ENCODE peak calls at places on chromosomes 6 and 20, in five cellular contexts. V is A549, A is IMR-90, H is fibroblast of mammary gland, O is psoas muscle. P is an unnamed sample.

GRCh38 chr6:89368107-89368506 is 15.6 kb upstream of the UBE2J1 start:
- DNase-seq in V (peak; percentile 35), A (peak; percentile 45), H (peak; percentile 62), O (peak; percentile 51), P (no peak)

GRCh38 chr20:33601861-33602260 is 60.3 kb upstream of the C20orf144 start:
- DNase-seq in V (no peak), A (no peak), H (no peak), O (no peak), P (no peak)

GRCh38 chr6:36120979-36121706 is 9.2 kb upstream of the MAPK13 start:
- DNase-seq in V (no peak), A (no peak), H (peak; percentile 47), O (peak; percentile 60), P (peak; percentile 16)

GRCh38 chr6:138250513-138251247 is 32.4 kb upstream of the PBOV1 start:
- DNase-seq in V (no peak), A (peak; percentile 5), H (peak; percentile 95), O (peak; percentile 26), P (peak; percentile 47)

GRCh38 chr20:23515250-23515939 is 24.5 kb downstream of the CST8 start:
- DNase-seq in V (no peak), A (peak; percentile 34), H (no peak), O (no peak), P (peak; percentile 5)

GRCh38 chr20:57361517-57361916 is 10.5 kb downstream of the RAE1 start:
- DNase-seq in V (no peak), A (peak; percentile 87), H (peak; percentile 89), O (no peak), P (peak; percentile 35)

GRCh38 chr20:46122071-46122470 is 4.0 kb downstream of the CD40 start:
- DNase-seq in V (no peak), A (peak; percentile 59), H (peak; percentile 76), O (no peak), P (no peak)

GRCh38 chr6:14543971-14544620 is 426.5 kb downstream of the CD83 start:
- DNase-seq in V (no peak), A (no peak), H (no peak), O (no peak), P (no peak)

GRCh38 chr20:39986231-39986904 is 702.7 kb downstream of the MAFB start:
- DNase-seq in V (no peak), A (peak; percentile 28), H (peak; percentile 58), O (peak; percentile 78), P (peak; percentile 10)

DNA sequence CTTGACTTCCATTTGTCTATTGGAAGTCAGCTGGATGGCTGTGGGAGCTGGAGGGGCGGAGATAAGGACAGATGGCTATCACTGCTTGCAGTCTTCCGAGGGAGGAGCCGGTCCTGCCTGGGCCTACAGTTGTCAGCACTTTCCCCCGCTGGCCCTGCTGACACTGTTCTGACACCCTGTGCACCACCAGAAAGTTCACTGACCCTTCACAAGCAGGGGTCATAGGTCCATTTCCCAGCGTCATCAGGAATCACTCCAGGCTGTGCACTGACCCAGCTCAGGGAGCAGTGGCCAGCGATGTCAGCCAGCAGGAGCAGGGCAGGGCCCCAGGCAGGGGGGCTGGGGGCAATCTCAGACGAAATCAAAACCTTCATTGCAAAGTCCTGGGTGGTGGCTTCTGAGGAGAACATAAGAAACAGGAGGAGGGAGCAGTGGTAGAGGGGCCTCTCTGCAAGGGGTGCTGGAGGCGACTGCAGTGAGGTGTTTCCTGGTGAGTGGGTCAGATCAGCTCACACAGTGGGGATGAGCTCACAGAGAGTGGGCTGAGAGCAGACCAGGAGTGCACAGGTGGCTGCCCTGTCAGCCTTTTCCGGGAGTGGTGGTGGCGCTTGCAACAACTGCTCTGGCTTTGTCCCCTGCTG is 26.5 kb upstream of the PLEKHG1 start:
- DNase-seq in V (no peak), A (no peak), H (no peak), O (no peak), P (no peak)
- TF ChIP-seq CTCF in V (no peak), A (no peak), H (no peak), O (no peak), P (no peak)

GRCh38 chr6:108832738-108833137 is 15.5 kb upstream of the ARMC2 start:
- DNase-seq in V (no peak), A (no peak), H (no peak), O (no peak), P (no peak)

GRCh38 chr6:108836061-108836460 is 12.2 kb upstream of the ARMC2 start:
- DNase-seq in V (no peak), A (peak; percentile 86), H (peak; percentile 34), O (no peak), P (no peak)

GRCh38 chr6:108835218-108835850 is 12.9 kb upstream of the ARMC2 start:
- DNase-seq in V (peak; percentile 58), A (peak; percentile 72), H (peak; percentile 80), O (peak; percentile 88), P (peak; percentile 55)

GRCh38 chr6:108825326-108825725 is 22.9 kb upstream of the ARMC2 start:
- DNase-seq in V (no peak), A (no peak), H (no peak), O (no peak), P (no peak)

GRCh38 chr6:108831104-108831503 is 17.1 kb upstream of the ARMC2 start:
- DNase-seq in V (no peak), A (no peak), H (no peak), O (no peak), P (peak; percentile 15)
- TF ChIP-seq CTCF in V (no peak), A (no peak), H (no peak), O (no peak), P (no peak)

DNA sequence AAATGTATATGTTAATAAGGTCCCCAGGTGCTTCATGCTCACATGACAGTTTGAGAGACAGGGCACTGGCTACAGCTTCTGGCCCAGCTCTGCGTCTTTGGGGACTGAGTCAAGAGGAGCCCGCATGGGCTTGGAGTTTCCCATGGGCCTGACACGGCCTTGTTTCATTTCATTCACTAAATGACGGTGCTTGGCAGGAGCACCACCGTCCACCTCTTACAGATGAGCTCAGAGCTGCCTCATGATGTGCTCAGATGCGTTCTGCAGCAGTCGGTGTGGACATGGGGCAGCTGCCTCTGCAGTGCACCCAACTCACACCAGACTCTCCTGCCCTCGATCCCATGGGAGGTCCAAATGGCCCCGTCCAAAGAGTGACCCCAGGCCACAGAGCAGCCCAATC is 524.0 kb downstream of the CDH26 start:
- DNase-seq in V (no peak), A (no peak), H (peak; percentile 63), O (no peak), P (no peak)
- TF ChIP-seq CTCF in V (no peak), A (no peak), H (no peak), O (no peak), P (no peak)

GRCh38 chr6:11970114-11970513 is 42.0 kb upstream of the HIVEP1 start:
- DNase-seq in V (no peak), A (no peak), H (no peak), O (peak; percentile 38), P (no peak)
- TF ChIP-seq CTCF in V (no peak), A (no peak), H (no peak), O (no peak), P (no peak)

DNA sequence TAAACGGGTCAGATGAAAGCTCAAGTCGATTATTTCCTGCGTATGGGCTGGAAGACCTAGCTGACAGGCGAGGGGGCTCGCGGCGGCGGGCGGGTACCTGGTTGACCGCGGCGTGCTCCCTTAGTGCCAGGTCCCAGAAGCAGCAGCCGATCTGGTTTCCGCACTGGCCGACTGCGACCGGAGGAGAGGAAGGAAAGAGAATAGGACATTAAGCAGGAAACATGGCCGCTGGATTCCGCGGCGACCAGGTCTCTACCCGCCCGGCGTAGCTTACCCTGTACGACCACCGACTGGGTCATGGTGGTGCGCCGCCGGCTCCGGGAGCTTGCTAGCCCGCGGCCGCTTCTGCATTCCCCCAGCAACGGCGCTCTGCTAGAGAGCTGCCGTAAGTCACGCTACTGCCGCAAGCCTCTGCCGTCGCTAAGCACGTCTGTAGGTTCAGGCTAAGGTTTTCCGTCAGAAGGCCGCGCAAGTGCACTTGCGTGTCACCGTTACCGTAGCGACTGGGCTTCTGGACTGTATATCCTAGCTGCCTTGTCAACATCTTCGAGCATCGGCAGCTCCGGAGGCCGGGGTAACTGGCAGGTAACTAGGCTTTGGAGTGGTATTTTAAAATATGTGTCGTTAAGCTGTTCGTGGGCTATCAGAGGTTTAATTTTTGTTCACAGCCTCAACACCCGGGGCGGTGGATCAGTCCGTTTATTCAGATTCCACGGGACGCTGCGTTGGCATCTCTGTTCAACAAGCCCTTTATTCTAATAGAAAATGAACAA is at the start of the genes FAM229B and TUBE1:
- DNase-seq in V (peak; percentile 39), A (peak; percentile 98), H (peak; percentile 97), O (peak; percentile 90), P (peak; percentile 96)
- TF ChIP-seq CTCF in V (no peak), A (peak; percentile 8), H (no peak), O (no peak), P (no peak)

GRCh38 chr20:21129861-21130260 is 4.0 kb downstream of the KIZ start:
- DNase-seq in V (no peak), A (no peak), H (no peak), O (no peak), P (no peak)
- TF ChIP-seq CTCF in V (no peak), A (no peak), H (no peak), O (no peak), P (no peak)

GRCh38 chr6:41836022-41836659 is 48.6 kb downstream of the TOMM6 start:
- DNase-seq in V (no peak), A (peak; percentile 41), H (peak; percentile 15), O (no peak), P (peak; percentile 1)

GRCh38 chr6:41836660-41837052 is 49.2 kb downstream of the TOMM6 start:
- DNase-seq in V (no peak), A (peak; percentile 34), H (peak; percentile 48), O (no peak), P (no peak)
- TF ChIP-seq CTCF in V (no peak), A (no peak), H (no peak), O (no peak), P (no peak)

GRCh38 chr6:106874481-106874880 is 100.0 kb downstream of the CD24 start:
- DNase-seq in V (no peak), A (no peak), H (no peak), O (no peak), P (no peak)
- TF ChIP-seq CTCF in V (no peak), A (no peak), H (no peak), O (no peak), P (no peak)